ENCODE peak calls at places on chromosomes 16 and 17, in five cellular contexts. A is H1, Y is IMR-90, F is H9, T is mesendoderm. Z is an unnamed sample.

GRCh38 chr17:6326483-6326882 is 108.4 kb downstream of the AIPL1 start:
- DNase-seq in A (no peak), Y (no peak), F (no peak), T (no peak), Z (no peak)

GRCh38 chr17:37650419-37651003 is 7.3 kb upstream of the DDX52 start:
- DNase-seq in A (no peak), Y (peak; percentile 59), F (peak; percentile 44), T (peak; percentile 59), Z (peak; percentile 69)

GRCh38 chr17:19940722-19941464 is 36.7 kb downstream of the AKAP10 start:
- DNase-seq in A (no peak), Y (peak; percentile 48), F (no peak), T (peak; percentile 72), Z (peak; percentile 31)

GRCh38 chr16:84740596-84741071 is 40.8 kb downstream of the USP10 start:
- DNase-seq in A (no peak), Y (no peak), F (no peak), T (no peak), Z (no peak)

GRCh38 chr16:72536673-72537435 is 364.9 kb upstream of the PMFBP1 start:
- DNase-seq in A (no peak), Y (peak; percentile 54), F (no peak), T (no peak), Z (no peak)

GRCh38 chr16:16120382-16121184 is 102.7 kb downstream of the ABCC6 start:
- DNase-seq in A (no peak), Y (peak; percentile 22), F (no peak), T (no peak), Z (no peak)

GRCh38 chr17:67244621-67245072 is 349 bp downstream of the HELZ start:
- DNase-seq in A (no peak), Y (no peak), F (no peak), T (no peak), Z (no peak)

GRCh38 chr16:19382887-19383816 is 34.5 kb upstream of the TMC5 start:
- DNase-seq in A (no peak), Y (no peak), F (no peak), T (no peak), Z (no peak)

GRCh38 chr17:15649861-15650391 is 30.4 kb upstream of the FBXW10B start:
- DNase-seq in A (no peak), Y (peak; percentile 55), F (no peak), T (peak; percentile 39), Z (peak; percentile 78)

GRCh38 chr16:2420035-2420434 is 9.2 kb upstream of the CCNF start:
- DNase-seq in A (no peak), Y (peak; percentile 20), F (no peak), T (no peak), Z (peak; percentile 26)

GRCh38 chr17:81583589-81584337 is 31.6 kb upstream of the FAAP100 start:
- DNase-seq in A (no peak), Y (peak; percentile 68), F (no peak), T (no peak), Z (peak; percentile 61)

GRCh38 chr17:82177761-82178498 is 34.7 kb downstream of the CCDC57 start:
- DNase-seq in A (no peak), Y (no peak), F (no peak), T (no peak), Z (no peak)

GRCh38 chr16:11493531-11493929 is 93.2 kb downstream of the LITAF start:
- DNase-seq in A (no peak), Y (no peak), F (no peak), T (peak; percentile 58), Z (no peak)

GRCh38 chr16:2785101-2785991 is 2.0 kb downstream of the PRSS33 start:
- DNase-seq in A (no peak), Y (no peak), F (peak; percentile 45), T (no peak), Z (no peak)

GRCh38 chr17:66417300-66417719 is 114.9 kb downstream of the PRKCA start:
- DNase-seq in A (no peak), Y (no peak), F (no peak), T (no peak), Z (no peak)

GRCh38 chr17:76735006-76735405 is 2.1 kb downstream of the SRSF2 start:
- DNase-seq in A (no peak), Y (peak; percentile 53), F (no peak), T (no peak), Z (peak; percentile 70)

GRCh38 chr17:79779661-79780365 is 1.9 kb downstream of the CBX2 start:
- DNase-seq in A (no peak), Y (no peak), F (no peak), T (no peak), Z (no peak)

GRCh38 chr16:12390074-12390473 is 413.5 kb downstream of the SNX29 start:
- DNase-seq in A (no peak), Y (peak; percentile 71), F (no peak), T (no peak), Z (no peak)

GRCh38 chr16:24721830-24722238 is 7.6 kb upstream of the TNRC6A start:
- DNase-seq in A (no peak), Y (no peak), F (no peak), T (no peak), Z (no peak)

GRCh38 chr16:57815987-57816745 is 13.9 kb upstream of the KIFC3 start:
- DNase-seq in A (no peak), Y (peak; percentile 93), F (peak; percentile 86), T (peak; percentile 96), Z (peak; percentile 96)

GRCh38 chr16:9908613-9909012 is 273.6 kb downstream of the GRIN2A start:
- DNase-seq in A (no peak), Y (no peak), F (no peak), T (no peak), Z (no peak)

GRCh38 chr17:46979023-46979870 is at the start of gene RPRML:
- DNase-seq in A (no peak), Y (no peak), F (peak; percentile 77), T (peak; percentile 42), Z (peak; percentile 22)

GRCh38 chr17:4101127-4101798 is 41.6 kb downstream of the ZZEF1 start:
- DNase-seq in A (no peak), Y (peak; percentile 40), F (no peak), T (peak; percentile 10), Z (peak; percentile 75)

GRCh38 chr17:67376509-67376891 is 581 bp upstream of the PITPNC1 start:
- DNase-seq in A (no peak), Y (peak; percentile 59), F (no peak), T (no peak), Z (peak; percentile 49)

GRCh38 chr17:48556534-48557401 is 11.9 kb upstream of the HOXB2 start:
- DNase-seq in A (no peak), Y (peak; percentile 57), F (no peak), T (no peak), Z (peak; percentile 68)

GRCh38 chr17:66507103-66507923 is 204.9 kb downstream of the PRKCA start:
- DNase-seq in A (no peak), Y (peak; percentile 75), F (no peak), T (peak; percentile 38), Z (peak; percentile 72)

GRCh38 chr17:9298776-9299295 is 276.8 kb downstream of the STX8 start:
- DNase-seq in A (no peak), Y (no peak), F (no peak), T (no peak), Z (no peak)

GRCh38 chr16:86747761-86748160 is 169.4 kb downstream of the FOXL1 start:
- DNase-seq in A (no peak), Y (no peak), F (no peak), T (no peak), Z (no peak)

GRCh38 chr17:63491413-63491812 is 14.6 kb downstream of the ACE start:
- DNase-seq in A (no peak), Y (no peak), F (no peak), T (no peak), Z (no peak)

GRCh38 chr17:63491976-63492575 is 15.2 kb downstream of the ACE start:
- DNase-seq in A (no peak), Y (no peak), F (no peak), T (no peak), Z (no peak)

GRCh38 chr17:63494300-63494928 is 17.6 kb downstream of the ACE start:
- DNase-seq in A (no peak), Y (peak; percentile 47), F (no peak), T (no peak), Z (no peak)

GRCh38 chr17:63492940-63493339 is 16.1 kb downstream of the ACE start:
- DNase-seq in A (no peak), Y (no peak), F (no peak), T (no peak), Z (no peak)

GRCh38 chr17:63493411-63493810 is 16.6 kb downstream of the ACE start:
- DNase-seq in A (no peak), Y (no peak), F (no peak), T (no peak), Z (no peak)
- H3K23ac ChIP-seq in A (no peak overlapping the region), Y (no peak overlapping the region), F (no peak overlapping the region), T (no peak overlapping the region), Z (no peak overlapping the region)

GRCh38 chr16:27238591-27238990 is 30.0 kb downstream of the NSMCE1 start:
- DNase-seq in A (no peak), Y (no peak), F (no peak), T (no peak), Z (no peak)
- H3K4me1 ChIP-seq in A (peaks cover 3% of the 10 kb centered on the region), Y (peaks cover 34% of the 10 kb centered on the region), F (peaks cover 4% of the 10 kb centered on the region), T (peaks cover 5% of the 10 kb centered on the region), Z (peaks cover 41% of the 10 kb centered on the region)

DNA sequence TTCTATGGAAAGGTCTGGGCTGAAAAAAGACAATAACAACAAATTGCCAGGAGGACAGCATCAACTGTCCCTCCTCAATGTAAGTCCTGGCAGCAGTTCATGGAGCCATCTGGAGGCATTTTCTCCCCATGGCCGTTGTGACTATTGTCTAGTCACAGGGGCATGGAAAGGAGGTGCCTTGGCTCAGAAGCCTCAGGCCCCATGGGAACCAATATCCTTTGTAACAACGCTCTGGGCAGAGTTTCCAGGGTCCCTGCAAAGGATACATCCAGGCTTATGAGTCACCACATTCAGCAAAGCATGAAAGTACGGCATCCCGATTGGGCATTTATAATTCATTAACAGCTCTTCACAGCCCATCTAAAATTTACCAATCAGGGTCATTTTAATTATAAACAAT is 85.2 kb downstream of the GLG1 start:
- DNase-seq in A (no peak), Y (peak; percentile 35), F (no peak), T (peak; percentile 32), Z (peak; percentile 72)
- H3K23ac ChIP-seq in A (no peak overlapping the region), Y (no peak overlapping the region), F (no peak overlapping the region), T (no peak overlapping the region), Z (no peak overlapping the region)

GRCh38 chr17:2872282-2872681 is 76.0 kb downstream of the RAP1GAP2 start:
- DNase-seq in A (no peak), Y (no peak), F (peak; percentile 79), T (peak; percentile 69), Z (no peak)
- H3K4me1 ChIP-seq in A (peaks cover 38% of the 10 kb centered on the region), Y (peaks cover 8% of the 10 kb centered on the region), F (peaks cover 17% of the 10 kb centered on the region), T (peaks cover 23% of the 10 kb centered on the region), Z (no peaks in the 10 kb centered on the region)

GRCh38 chr17:73285916-73286862 is 24.5 kb upstream of the CPSF4L start:
- DNase-seq in A (no peak), Y (no peak), F (no peak), T (no peak), Z (no peak)

GRCh38 chr17:73286863-73287296 is 24.9 kb downstream of the CDC42EP4 start:
- DNase-seq in A (no peak), Y (peak; percentile 41), F (no peak), T (no peak), Z (no peak)

GRCh38 chr17:73284339-73284738 is 22.7 kb upstream of the CPSF4L start:
- DNase-seq in A (no peak), Y (no peak), F (no peak), T (no peak), Z (no peak)

GRCh38 chr17:73284906-73285602 is 23.4 kb upstream of the CPSF4L start:
- DNase-seq in A (no peak), Y (no peak), F (no peak), T (no peak), Z (no peak)

DNA sequence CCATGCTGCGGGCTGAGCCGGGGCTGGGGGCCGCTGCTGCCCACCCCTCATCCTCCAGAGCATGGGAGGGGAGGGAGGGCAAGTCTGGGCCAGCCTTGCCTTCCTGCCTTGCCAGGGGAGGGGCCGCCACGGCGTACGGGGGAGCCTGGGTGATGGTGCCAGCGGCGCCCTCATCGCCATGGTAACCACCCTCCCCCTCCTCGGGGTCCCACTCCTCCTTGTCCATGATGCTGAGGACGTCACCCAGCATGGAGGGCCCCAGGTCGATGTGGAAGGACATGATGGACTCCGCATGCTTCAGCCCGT is 23.9 kb upstream of the CPSF4L start:
- DNase-seq in A (no peak), Y (no peak), F (no peak), T (no peak), Z (no peak)
- H3K23ac ChIP-seq in A (no peak overlapping the region), Y (no peak overlapping the region), F (no peak overlapping the region), T (no peak overlapping the region), Z (no peak overlapping the region)